ENCODE peak calls at places on chromosome 2, in ten cellular contexts. P is BE2C; F is stomach; H is osteocyte; V is HFF-Myc; Y is tibial nerve; B is CD4-positive, alpha-beta T cell; G is endothelial cell; J is K562; U is cardiac muscle cell. C is an unnamed sample.

GRCh38 chr2:238238766-238239551 is 879 bp downstream of the HES6 start:
- DNase-seq in P (peak), F (no peak), H (no peak), V (no peak), Y (no peak), B (peak), G (no peak), J (peak), U (no peak), C (no peak)

GRCh38 chr2:195659114-195659513 is 2.1 kb downstream of the SLC39A10 start:
- DNase-seq in P (no peak), F (no peak), H (no peak), V (no peak), Y (no peak), B (no peak), G (no peak), J (peak), U (no peak), C (no peak)

GRCh38 chr2:88127888-88128653 is at the start of gene FABP1:
- DNase-seq in P (no peak), F (no peak), H (no peak), V (no peak), Y (no peak), B (no peak), G (no peak), J (no peak), U (no peak), C (no peak)

GRCh38 chr2:18788590-18788989 is 199.2 kb upstream of the NT5C1B start:
- DNase-seq in P (peak), F (no peak), H (peak), V (peak), Y (no peak), B (no peak), G (no peak), J (no peak), U (peak), C (no peak)

GRCh38 chr2:205929445-205930027 is 156.4 kb downstream of the INO80D start:
- DNase-seq in P (no peak), F (peak), H (no peak), V (no peak), Y (no peak), B (no peak), G (no peak), J (no peak), U (no peak), C (no peak)

GRCh38 chr2:190880374-190881073 is at the start of gene GLS:
- DNase-seq in P (peak), F (peak), H (peak), V (peak), Y (peak), B (peak), G (peak), J (peak), U (peak), C (peak)

GRCh38 chr2:203018181-203018580 is 3.5 kb downstream of the NBEAL1 start:
- DNase-seq in P (no peak), F (no peak), H (no peak), V (no peak), Y (no peak), B (no peak), G (no peak), J (peak), U (peak), C (no peak)

GRCh38 chr2:144456680-144457079 is 63.2 kb downstream of the ZEB2 start:
- DNase-seq in P (no peak), F (no peak), H (no peak), V (no peak), Y (peak), B (no peak), G (no peak), J (peak), U (peak), C (no peak)

GRCh38 chr2:39492095-39492590 is 55.1 kb upstream of the MAP4K3 start:
- DNase-seq in P (no peak), F (no peak), H (no peak), V (peak), Y (no peak), B (no peak), G (no peak), J (peak), U (peak), C (peak)

GRCh38 chr2:64526034-64526433 is 1.9 kb downstream of the AFTPH start:
- DNase-seq in P (no peak), F (no peak), H (no peak), V (no peak), Y (no peak), B (no peak), G (no peak), J (no peak), U (no peak), C (no peak)

GRCh38 chr2:73266061-73266891 is 18.0 kb downstream of the FBXO41 start:
- DNase-seq in P (peak), F (no peak), H (no peak), V (no peak), Y (no peak), B (no peak), G (no peak), J (no peak), U (no peak), C (no peak)

GRCh38 chr2:24454258-24454657 is 36.8 kb upstream of the NCOA1 start:
- DNase-seq in P (no peak), F (no peak), H (no peak), V (peak), Y (no peak), B (no peak), G (no peak), J (no peak), U (peak), C (no peak)

GRCh38 chr2:24007693-24008092 is 2.2 kb upstream of the MFSD2B start:
- DNase-seq in P (no peak), F (no peak), H (no peak), V (no peak), Y (no peak), B (no peak), G (no peak), J (no peak), U (no peak), C (no peak)

GRCh38 chr2:172098650-172099471 is 3.8 kb downstream of the DLX2 start:
- DNase-seq in P (peak), F (no peak), H (peak), V (no peak), Y (no peak), B (no peak), G (no peak), J (peak), U (peak), C (peak)

DNA sequence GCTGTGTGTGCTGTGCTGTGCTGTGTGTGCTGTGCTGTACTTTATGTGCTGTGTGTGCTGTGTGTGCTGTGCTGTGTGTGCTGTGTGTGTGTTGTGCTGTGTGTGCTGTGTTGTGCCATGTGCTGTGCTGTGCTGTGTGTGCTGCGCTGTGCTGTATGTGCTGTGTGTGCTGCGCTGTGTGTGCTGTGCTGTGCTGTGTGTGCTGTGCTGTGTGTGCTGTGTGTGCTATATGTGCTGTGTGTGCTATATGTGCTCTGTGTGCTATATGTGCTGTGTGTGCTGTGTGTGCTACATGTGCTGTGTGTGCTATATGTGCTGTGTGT is 30.6 kb upstream of the MAL start:
- DNase-seq in P (no peak), F (no peak), H (no peak), V (no peak), Y (no peak), B (no peak), G (no peak), J (no peak), U (no peak), C (no peak)
- TF ChIP-seq CTCF in P (no peak), F (no peak), H (no peak), V (no peak), Y (no peak), B (no peak), G (no peak), J (no peak), U (no peak), C (no peak)

DNA sequence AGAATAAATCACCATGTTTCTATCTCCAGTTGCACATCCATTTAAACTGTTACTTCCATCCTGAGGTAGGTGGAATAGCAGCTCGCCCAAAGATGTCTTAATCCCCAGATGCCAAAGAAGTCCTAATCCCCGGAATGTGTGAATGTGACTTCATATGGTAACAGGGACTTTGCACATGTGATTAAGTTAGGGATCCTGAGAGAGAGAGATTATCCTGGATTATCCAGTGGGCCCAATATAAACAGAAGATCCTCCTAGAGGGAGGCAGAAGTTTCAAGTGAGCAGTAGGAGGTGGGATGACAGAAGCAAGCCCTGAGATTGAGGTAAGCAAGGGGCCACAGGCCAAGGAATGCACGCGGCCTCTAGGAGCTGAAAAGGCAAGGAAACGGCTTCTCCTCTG is 19.8 kb downstream of the CREG2 start:
- DNase-seq in P (no peak), F (no peak), H (no peak), V (no peak), Y (no peak), B (no peak), G (no peak), J (no peak), U (no peak), C (no peak)
- TF ChIP-seq CTCF in P (no peak), F (no peak), H (no peak), V (no peak), Y (no peak), B (no peak), G (no peak), J (no peak), U (no peak), C (no peak)

GRCh38 chr2:169933124-169933711 is 106.0 kb downstream of the UBR3 start:
- DNase-seq in P (no peak), F (no peak), H (no peak), V (no peak), Y (no peak), B (no peak), G (no peak), J (peak), U (peak), C (no peak)
- TF ChIP-seq CTCF in P (peak), F (no peak), H (peak), V (peak), Y (peak), B (peak), G (peak), J (peak), U (peak), C (no peak)

GRCh38 chr2:233673896-233674295 is 2.2 kb downstream of the UGT1A9 start:
- DNase-seq in P (no peak), F (no peak), H (no peak), V (no peak), Y (no peak), B (no peak), G (no peak), J (no peak), U (no peak), C (no peak)

GRCh38 chr2:233671290-233672161 is at the start of gene UGT1A9:
- DNase-seq in P (no peak), F (no peak), H (no peak), V (no peak), Y (no peak), B (no peak), G (no peak), J (no peak), U (no peak), C (no peak)

GRCh38 chr2:233676046-233676445 is 4.3 kb downstream of the UGT1A9 start:
- DNase-seq in P (no peak), F (no peak), H (no peak), V (no peak), Y (no peak), B (no peak), G (no peak), J (no peak), U (no peak), C (no peak)

GRCh38 chr2:233674995-233675394 is 3.3 kb downstream of the UGT1A9 start:
- DNase-seq in P (no peak), F (no peak), H (no peak), V (no peak), Y (no peak), B (no peak), G (no peak), J (no peak), U (no peak), C (no peak)

DNA sequence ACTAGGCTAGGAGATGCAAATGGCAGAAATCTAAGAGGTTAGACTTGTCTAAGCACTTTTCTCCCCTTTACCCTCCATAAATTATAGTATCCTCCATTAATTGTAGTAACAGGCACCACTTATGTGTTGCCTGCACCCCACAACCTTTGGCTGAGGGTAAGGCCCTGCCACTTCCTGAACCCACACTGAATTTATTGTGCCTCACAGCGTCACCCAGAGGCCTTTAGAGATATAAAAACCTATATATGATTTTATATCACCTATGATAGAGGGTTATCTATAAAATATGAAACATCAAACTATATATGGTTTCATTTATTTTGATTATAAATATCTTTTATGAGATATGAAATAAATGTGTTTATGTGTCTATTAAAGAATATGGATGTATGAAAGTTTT is 2.6 kb downstream of the UGT1A9 start:
- DNase-seq in P (no peak), F (no peak), H (no peak), V (no peak), Y (no peak), B (no peak), G (no peak), J (no peak), U (no peak), C (no peak)
- TF ChIP-seq CTCF in P (no peak), F (no peak), H (no peak), V (no peak), Y (no peak), B (no peak), G (no peak), J (no peak), U (no peak), C (no peak)

GRCh38 chr2:208799397-208799796 is 392.8 kb downstream of the PTH2R start:
- DNase-seq in P (no peak), F (no peak), H (no peak), V (no peak), Y (no peak), B (no peak), G (no peak), J (no peak), U (no peak), C (no peak)
- TF ChIP-seq CTCF in P (no peak), F (no peak), H (no peak), V (no peak), Y (no peak), B (no peak), G (no peak), J (no peak), U (no peak), C (no peak)